ENCODE peak calls at places on chromosome 2, in eight cellular contexts. I is CD8-positive, alpha-beta T cell; S is left ventricle myocardium inferior; U is kidney; E is thyroid gland; K is neuronal stem cell; F is spleen; O is mammary epithelial cell. J is an unnamed sample. For H3K4me1, the result is how much of the 10 kb centered on the place peaks cover.

GRCh38 chr2:155309483-155309882 is 611.0 kb downstream of the KCNJ3 start:
- DNase-seq in I (no peak), S (no peak), U (no peak), E (no peak), K (no peak), F (no peak), O (no peak), J (no peak)

GRCh38 chr2:128310094-128310716 is 8.5 kb downstream of the HS6ST1 start:
- DNase-seq in I (no peak), S (peak), U (peak), E (no peak), K (no peak), F (peak), O (no peak), J (no peak)

GRCh38 chr2:37656512-37657423 is 14.7 kb downstream of the CDC42EP3 start:
- DNase-seq in I (peak), S (no peak), U (no peak), E (no peak), K (peak), F (no peak), O (no peak), J (no peak)

GRCh38 chr2:198662916-198663315 is 794.8 kb downstream of the SATB2 start:
- DNase-seq in I (no peak), S (no peak), U (no peak), E (no peak), K (no peak), F (no peak), O (no peak), J (no peak)

GRCh38 chr2:130769343-130769907 is 14.1 kb downstream of the AMER3 start:
- DNase-seq in I (no peak), S (no peak), U (peak), E (no peak), K (no peak), F (peak), O (no peak), J (no peak)

GRCh38 chr2:216663106-216663505 is 29.9 kb downstream of the IGFBP2 start:
- DNase-seq in I (no peak), S (no peak), U (no peak), E (no peak), K (no peak), F (no peak), O (no peak), J (no peak)

GRCh38 chr2:205580591-205580990 is 101.7 kb upstream of the NRP2 start:
- DNase-seq in I (no peak), S (no peak), U (no peak), E (no peak), K (no peak), F (no peak), O (peak), J (no peak)

GRCh38 chr2:215262303-215262702 is 49.6 kb upstream of the ATIC start:
- DNase-seq in I (no peak), S (no peak), U (no peak), E (no peak), K (no peak), F (no peak), O (no peak), J (no peak)

GRCh38 chr2:101121174-101121573 is 30.0 kb downstream of the TBC1D8 start:
- DNase-seq in I (no peak), S (no peak), U (no peak), E (no peak), K (no peak), F (no peak), O (no peak), J (no peak)

GRCh38 chr2:156021326-156022040 is 311.0 kb downstream of the NR4A2 start:
- DNase-seq in I (no peak), S (no peak), U (no peak), E (no peak), K (no peak), F (no peak), O (peak), J (no peak)

GRCh38 chr2:64819774-64820688 is 166.3 kb upstream of the SERTAD2 start:
- DNase-seq in I (peak), S (no peak), U (no peak), E (no peak), K (no peak), F (no peak), O (no peak), J (no peak)

GRCh38 chr2:224816816-224817215 is 100.7 kb upstream of the CCDC195 start:
- DNase-seq in I (no peak), S (no peak), U (no peak), E (no peak), K (no peak), F (no peak), O (peak), J (no peak)

GRCh38 chr2:117170897-117171296 is 643.6 kb upstream of the DDX18 start:
- DNase-seq in I (no peak), S (no peak), U (no peak), E (no peak), K (no peak), F (no peak), O (no peak), J (no peak)

GRCh38 chr2:29749843-29750242 is 171.5 kb downstream of the ALK start:
- DNase-seq in I (no peak), S (no peak), U (no peak), E (peak), K (no peak), F (no peak), O (no peak), J (no peak)

DNA sequence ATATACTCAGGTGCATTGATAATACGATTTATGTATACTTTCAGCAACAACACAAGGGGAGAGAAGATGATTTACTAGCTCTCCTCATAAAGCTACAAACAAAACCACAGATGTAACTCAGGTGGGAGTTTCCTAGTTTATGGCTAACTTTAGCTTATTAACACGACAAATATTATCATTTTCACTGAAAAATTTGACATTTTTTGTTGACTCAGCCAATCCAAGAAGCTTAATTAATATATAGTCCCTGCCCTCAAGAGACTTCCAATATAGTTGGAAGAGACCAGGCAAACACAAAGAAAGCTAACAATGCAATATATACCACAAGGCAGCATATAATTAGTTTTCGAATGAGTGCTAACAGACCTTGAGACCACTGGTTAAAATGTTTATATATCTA is 786 bp downstream of the WDR12 start:
- DNase-seq in I (no peak), S (no peak), U (no peak), E (no peak), K (no peak), F (no peak), O (no peak), J (no peak)
- H3K4me3 ChIP-seq in I (peak), S (peak), U (peak), E (no peak), K (no peak), F (peak), O (peak), J (peak)

GRCh38 chr2:9276074-9276473 is 69.5 kb downstream of the ASAP2 start:
- DNase-seq in I (no peak), S (no peak), U (no peak), E (no peak), K (no peak), F (no peak), O (no peak), J (no peak)
- H3K4me1 ChIP-seq in I (under half), S (under half), U (under half), E (under half), K (under half), F (under half), O (under half), J (under half)

GRCh38 chr2:160269365-160269764 is 69.3 kb upstream of the ITGB6 start:
- DNase-seq in I (no peak), S (no peak), U (no peak), E (peak), K (no peak), F (no peak), O (no peak), J (no peak)
- H3K4me3 ChIP-seq in I (peak), S (peak), U (peak), E (no peak), K (no peak), F (peak), O (no peak), J (no peak)

GRCh38 chr2:148021059-148021985 is at the start of gene MBD5:
- DNase-seq in I (peak), S (no peak), U (peak), E (peak), K (no peak), F (peak), O (peak), J (peak)

GRCh38 chr2:148022351-148022750 is 1.5 kb downstream of the MBD5 start:
- DNase-seq in I (no peak), S (no peak), U (no peak), E (no peak), K (no peak), F (no peak), O (no peak), J (no peak)

GRCh38 chr2:148020358-148021058 is at the start of gene ORC4:
- DNase-seq in I (peak), S (peak), U (peak), E (peak), K (peak), F (peak), O (peak), J (peak)

GRCh38 chr2:148022882-148023281 is 2.0 kb downstream of the MBD5 start:
- DNase-seq in I (no peak), S (no peak), U (no peak), E (no peak), K (no peak), F (no peak), O (no peak), J (no peak)

DNA sequence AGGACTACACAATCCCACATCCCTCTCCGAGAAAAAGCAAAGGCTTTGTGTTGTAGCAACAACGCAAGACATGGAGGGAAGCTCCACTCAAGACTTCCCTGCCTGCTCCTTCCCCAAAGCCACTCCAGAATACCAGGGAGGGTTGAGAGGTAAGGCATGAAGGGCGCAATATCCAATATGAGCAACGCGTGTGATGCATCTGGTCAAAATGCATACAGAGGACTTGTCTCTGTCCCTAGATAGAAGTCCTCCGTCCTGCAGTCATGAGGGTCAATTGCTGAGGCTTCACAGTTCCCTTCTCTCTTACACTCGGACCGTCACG is 540 bp downstream of the ORC4 start:
- DNase-seq in I (peak), S (no peak), U (no peak), E (no peak), K (no peak), F (no peak), O (no peak), J (no peak)
- H3K4me1 ChIP-seq in I (under half), S (half or more), U (under half), E (under half), K (under half), F (under half), O (under half), J (under half)

GRCh38 chr2:14557111-14557510 is 75.4 kb upstream of the LRATD1 start:
- DNase-seq in I (no peak), S (no peak), U (no peak), E (no peak), K (no peak), F (no peak), O (peak), J (no peak)
- H3K4me3 ChIP-seq in I (no peak), S (no peak), U (no peak), E (no peak), K (no peak), F (no peak), O (no peak), J (no peak)

GRCh38 chr2:241547781-241548450 is 10.6 kb upstream of the BOK start:
- DNase-seq in I (no peak), S (no peak), U (peak), E (no peak), K (no peak), F (peak), O (no peak), J (no peak)
- H3K4me1 ChIP-seq in I (under half), S (under half), U (under half), E (under half), K (under half), F (under half), O (under half), J (under half)

DNA sequence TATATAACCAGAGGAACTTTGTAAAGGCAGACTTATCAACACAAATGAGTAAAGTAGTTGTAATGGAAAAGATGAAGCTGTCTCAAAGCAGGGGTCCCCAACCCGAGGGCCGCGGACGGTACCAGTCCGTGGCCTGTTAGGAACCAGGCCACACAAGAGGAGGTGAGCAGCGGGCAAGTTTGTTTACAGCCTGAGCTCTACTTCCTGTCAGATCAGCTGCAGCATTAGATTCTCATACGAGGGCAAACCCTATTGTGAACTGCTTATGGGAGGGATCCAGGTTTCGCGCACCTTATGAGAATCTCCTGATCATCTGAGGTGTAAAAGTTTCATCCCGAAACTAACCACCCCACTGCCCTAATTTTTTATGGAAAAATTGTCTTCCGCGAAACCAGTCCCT is 57.4 kb upstream of the MSTN start:
- DNase-seq in I (no peak), S (no peak), U (no peak), E (no peak), K (no peak), F (no peak), O (no peak), J (peak)
- H3K4me3 ChIP-seq in I (no peak), S (peak), U (peak), E (no peak), K (no peak), F (no peak), O (no peak), J (no peak)

GRCh38 chr2:219444566-219445091 is 10.0 kb downstream of the SPEG start:
- DNase-seq in I (no peak), S (no peak), U (peak), E (no peak), K (no peak), F (peak), O (peak), J (no peak)
- H3K4me1 ChIP-seq in I (under half), S (half or more), U (under half), E (under half), K (under half), F (under half), O (half or more), J (under half)

GRCh38 chr2:60540054-60540453 is 13.4 kb downstream of the BCL11A start:
- DNase-seq in I (no peak), S (no peak), U (no peak), E (no peak), K (no peak), F (no peak), O (no peak), J (no peak)
- H3K4me3 ChIP-seq in I (no peak), S (no peak), U (no peak), E (no peak), K (no peak), F (no peak), O (no peak), J (no peak)

GRCh38 chr2:134491022-134491421 is 227.8 kb downstream of the TMEM163 start:
- DNase-seq in I (no peak), S (no peak), U (no peak), E (no peak), K (no peak), F (no peak), O (no peak), J (no peak)
- H3K4me1 ChIP-seq in I (under half), S (under half), U (under half), E (under half), K (under half), F (under half), O (under half), J (under half)

J was measured in aorta.